ENCODE peak calls at places on chromosomes 7 and 10, in ten cellular contexts. E, K, J, N, P, H, F, D, S and R are unnamed samples.

GRCh38 chr10:52814506-52814905 is 41.9 kb upstream of the MBL2 start:
- DNase-seq in E (no peak), K (no peak), J (no peak), N (no peak), P (no peak), H (no peak), F (no peak), D (no peak), S (no peak), R (no peak)

GRCh38 chr7:32921896-32922295 is 30.3 kb upstream of the KBTBD2 start:
- DNase-seq in E (no peak), K (no peak), J (no peak), N (no peak), P (no peak), H (no peak), F (no peak), D (no peak), S (no peak), R (no peak)

GRCh38 chr10:75611972-75612331 is 180.5 kb downstream of the LRMDA start:
- DNase-seq in E (no peak), K (no peak), J (no peak), N (no peak), P (no peak), H (no peak), F (no peak), D (peak), S (no peak), R (peak)

GRCh38 chr7:75739796-75740672 is 1.3 kb upstream of the HIP1 start:
- DNase-seq in E (no peak), K (no peak), J (no peak), N (no peak), P (no peak), H (no peak), F (no peak), D (no peak), S (no peak), R (no peak)

GRCh38 chr7:149598721-149599308 is 101.2 kb upstream of the ZNF746 start:
- DNase-seq in E (peak), K (peak), J (no peak), N (no peak), P (no peak), H (peak), F (no peak), D (peak), S (no peak), R (no peak)

GRCh38 chr7:36037121-36037662 is 115.9 kb upstream of the EEPD1 start:
- DNase-seq in E (peak), K (no peak), J (no peak), N (no peak), P (peak), H (no peak), F (no peak), D (no peak), S (no peak), R (no peak)

GRCh38 chr7:78345979-78346378 is 547.4 kb downstream of the PHTF2 start:
- DNase-seq in E (no peak), K (peak), J (no peak), N (no peak), P (no peak), H (no peak), F (no peak), D (no peak), S (no peak), R (no peak)

GRCh38 chr7:25750738-25751529 is 401.1 kb upstream of the NFE2L3 start:
- DNase-seq in E (no peak), K (peak), J (no peak), N (no peak), P (no peak), H (no peak), F (no peak), D (no peak), S (no peak), R (no peak)

GRCh38 chr10:77763453-77764430 is 126.1 kb upstream of the KCNMA1 start:
- DNase-seq in E (no peak), K (no peak), J (no peak), N (no peak), P (no peak), H (peak), F (no peak), D (no peak), S (no peak), R (no peak)

GRCh38 chr7:69677054-69677847 is 79.0 kb downstream of the AUTS2 start:
- DNase-seq in E (no peak), K (no peak), J (no peak), N (no peak), P (no peak), H (no peak), F (no peak), D (peak), S (no peak), R (no peak)

GRCh38 chr7:137480824-137481365 is 137.4 kb upstream of the PTN start:
- DNase-seq in E (no peak), K (no peak), J (no peak), N (no peak), P (no peak), H (no peak), F (no peak), D (no peak), S (no peak), R (no peak)

GRCh38 chr10:101672536-101672935 is 22.4 kb downstream of the FBXW4 start:
- DNase-seq in E (no peak), K (no peak), J (no peak), N (no peak), P (no peak), H (no peak), F (no peak), D (no peak), S (no peak), R (no peak)